ENCODE peak calls at places on chromosomes 13 and 19, in seven cellular contexts. L, V, G, K, E, H and D are unnamed samples.

GRCh38 chr13:112443191-112444000 is 67.2 kb downstream of the SPACA7 start:
- DNase-seq in L (peak), V (no peak), G (no peak), K (no peak), E (peak), H (no peak), D (no peak)

GRCh38 chr13:40344270-40345148 is 321.9 kb downstream of the FOXO1 start:
- DNase-seq in L (no peak), V (no peak), G (no peak), K (peak), E (no peak), H (peak), D (no peak)

GRCh38 chr19:6519289-6519688 is 11.5 kb upstream of the TNFSF9 start:
- DNase-seq in L (no peak), V (no peak), G (no peak), K (no peak), E (no peak), H (no peak), D (no peak)

GRCh38 chr13:39232401-39232980 is 194.2 kb downstream of the NHLRC3 start:
- DNase-seq in L (no peak), V (no peak), G (no peak), K (no peak), E (no peak), H (no peak), D (no peak)

GRCh38 chr13:111342716-111343115 is 22.3 kb downstream of the TEX29 start:
- DNase-seq in L (no peak), V (no peak), G (no peak), K (no peak), E (no peak), H (no peak), D (no peak)

GRCh38 chr13:48493851-48494250 is 39.0 kb downstream of the RCBTB2 start:
- DNase-seq in L (no peak), V (no peak), G (no peak), K (no peak), E (no peak), H (no peak), D (no peak)

GRCh38 chr13:25584975-25585374 is 213.2 kb downstream of the ATP8A2 start:
- DNase-seq in L (no peak), V (no peak), G (no peak), K (no peak), E (no peak), H (no peak), D (no peak)

GRCh38 chr13:53719281-53719680 is 690.7 kb downstream of the OLFM4 start:
- DNase-seq in L (no peak), V (no peak), G (no peak), K (no peak), E (no peak), H (no peak), D (no peak)

GRCh38 chr19:56538761-56539263 is at the start of gene ZFP28:
- DNase-seq in L (peak), V (no peak), G (no peak), K (no peak), E (peak), H (no peak), D (peak)

GRCh38 chr19:55341191-55342043 is 1.7 kb downstream of the KMT5C start:
- DNase-seq in L (peak), V (peak), G (no peak), K (peak), E (peak), H (no peak), D (peak)

GRCh38 chr13:87671031-87671823 is at the start of gene SLITRK5:
- DNase-seq in L (peak), V (no peak), G (no peak), K (peak), E (no peak), H (no peak), D (peak)

GRCh38 chr13:113404366-113404722 is 40.4 kb upstream of the GRTP1 start:
- DNase-seq in L (peak), V (no peak), G (no peak), K (no peak), E (no peak), H (no peak), D (no peak)

DNA sequence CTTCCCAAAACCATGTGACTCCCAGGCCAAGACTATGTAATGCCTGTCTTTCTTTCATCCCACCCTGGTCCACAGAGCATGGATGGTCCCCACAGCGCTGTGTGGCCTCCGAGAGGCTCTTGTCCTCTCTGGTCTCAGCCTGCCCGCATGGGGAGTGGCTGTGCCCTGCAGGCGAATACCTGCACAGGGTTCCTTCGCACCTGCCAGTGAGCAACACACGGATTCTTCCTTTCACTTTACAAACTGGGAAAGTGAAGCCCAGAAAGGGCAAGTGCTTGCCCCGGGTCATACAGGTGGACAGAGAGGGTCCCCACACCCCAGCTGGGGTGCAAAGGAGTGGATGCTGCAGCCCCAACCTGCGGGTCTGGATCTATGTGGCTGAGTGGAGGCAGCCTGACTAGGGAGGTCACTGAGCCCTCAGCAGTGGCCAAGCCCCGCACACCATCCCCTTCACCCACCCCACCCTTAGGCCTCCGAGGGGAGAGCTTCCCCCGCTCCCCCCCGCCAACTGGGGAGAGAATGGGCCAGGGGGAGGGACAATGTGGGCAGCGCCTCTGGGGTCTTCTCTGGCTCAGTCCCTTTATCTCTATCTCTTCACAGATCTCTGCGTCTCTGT is 747 bp upstream of the MARK4 start:
- DNase-seq in L (peak), V (no peak), G (no peak), K (no peak), E (no peak), H (no peak), D (no peak)
- TF ChIP-seq JUND in L (no peak), V (no peak), G (no peak), K (no peak), E (no peak), H (no peak), D (no peak)

GRCh38 chr13:33227927-33228644 is 57.5 kb downstream of the STARD13 start:
- DNase-seq in L (no peak), V (no peak), G (no peak), K (no peak), E (no peak), H (no peak), D (no peak)

GRCh38 chr13:33229446-33230177 is 55.9 kb downstream of the STARD13 start:
- DNase-seq in L (peak), V (no peak), G (no peak), K (peak), E (no peak), H (no peak), D (no peak)

GRCh38 chr13:33230178-33230881 is 55.2 kb downstream of the STARD13 start:
- DNase-seq in L (no peak), V (no peak), G (no peak), K (no peak), E (no peak), H (no peak), D (no peak)

GRCh38 chr13:33231339-33231738 is 54.2 kb downstream of the STARD13 start:
- DNase-seq in L (no peak), V (no peak), G (no peak), K (no peak), E (no peak), H (no peak), D (no peak)

GRCh38 chr13:33228645-33229445 is 56.7 kb downstream of the STARD13 start:
- DNase-seq in L (peak), V (peak), G (no peak), K (peak), E (peak), H (no peak), D (no peak)
- TF ChIP-seq JUND in L (no peak), V (no peak), G (no peak), K (no peak), E (no peak), H (no peak), D (no peak)

DNA sequence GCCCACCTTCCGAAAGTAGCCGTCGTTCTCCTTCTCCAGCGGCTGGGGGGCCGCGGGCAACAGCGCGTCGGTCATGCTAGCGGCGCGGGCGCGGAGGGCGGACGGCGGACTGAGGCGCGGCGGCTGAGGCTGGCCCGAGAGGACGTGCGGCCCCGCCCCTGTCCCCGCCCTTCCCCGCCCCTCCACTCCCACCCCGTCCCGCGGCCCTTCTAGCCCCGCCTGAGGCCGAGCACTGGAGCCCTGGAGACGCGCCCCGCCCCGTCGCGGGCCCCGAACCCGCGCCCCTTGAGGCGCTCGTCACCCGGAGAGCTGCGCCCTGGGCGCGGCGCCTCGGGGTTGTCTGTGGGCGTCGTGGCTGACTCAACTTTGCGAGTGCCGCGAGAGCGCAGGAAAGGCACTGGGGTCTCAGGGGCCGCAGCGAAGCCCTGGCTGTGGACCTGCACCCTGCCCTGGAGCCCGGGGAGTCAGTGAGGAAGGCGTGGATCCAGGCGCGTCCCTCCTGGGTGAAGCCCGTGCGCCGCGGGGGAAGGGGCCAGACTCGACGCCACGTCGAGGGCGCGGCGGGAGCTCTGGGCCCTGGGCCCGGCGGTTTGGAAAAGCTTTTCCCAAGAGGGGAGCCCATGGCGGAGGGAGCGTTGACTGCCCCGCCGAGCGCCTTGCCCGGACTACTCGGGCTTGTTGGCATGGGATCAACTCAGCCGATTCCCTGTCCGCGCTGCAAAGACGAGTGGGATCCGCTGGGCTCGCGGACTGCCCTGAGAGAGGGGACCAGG is at the start of gene RHPN2:
- DNase-seq in L (peak), V (peak), G (no peak), K (peak), E (peak), H (no peak), D (peak)
- TF ChIP-seq JUND in L (no peak), V (no peak), G (no peak), K (no peak), E (no peak), H (no peak), D (no peak)

DNA sequence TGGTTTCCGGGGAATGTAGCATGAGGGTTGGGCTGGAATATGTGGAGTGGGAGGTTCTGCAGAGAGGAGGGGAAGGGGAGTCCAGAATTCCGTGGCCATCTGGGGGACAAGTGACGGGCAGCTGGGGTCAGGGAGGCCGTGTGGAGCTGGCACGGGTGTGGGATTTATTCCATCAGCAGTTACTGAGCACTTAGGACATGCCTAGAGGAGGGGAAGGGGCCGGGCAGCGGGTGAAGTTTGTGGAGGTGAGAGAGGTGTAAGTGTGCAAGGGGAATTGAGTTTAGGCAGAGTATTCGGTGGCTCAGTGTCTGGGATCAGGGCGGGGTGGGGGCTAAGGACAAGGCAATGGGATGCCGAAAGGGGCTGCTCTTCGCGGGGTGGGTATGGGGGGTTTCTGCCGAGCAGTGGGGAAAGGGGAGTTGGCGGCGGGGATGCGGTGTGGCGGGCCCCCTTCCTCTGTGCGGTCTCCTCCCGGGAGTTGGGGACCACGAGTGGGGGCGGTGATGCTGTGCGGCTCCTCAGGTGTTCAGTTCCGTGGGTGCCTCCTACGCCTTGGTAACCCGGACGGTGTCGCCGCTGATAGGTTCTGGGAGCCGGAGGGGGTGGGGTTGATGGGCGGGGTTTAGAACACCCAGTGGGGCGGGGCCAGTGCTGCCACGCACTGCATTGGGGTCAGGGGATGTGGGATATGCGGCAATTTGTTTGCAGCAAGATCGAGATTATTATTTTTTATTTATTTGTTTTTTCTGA is 5.4 kb downstream of the CCDC61 start:
- DNase-seq in L (peak), V (no peak), G (no peak), K (no peak), E (peak), H (no peak), D (peak)
- TF ChIP-seq JUND in L (no peak), V (no peak), G (no peak), K (no peak), E (no peak), H (no peak), D (no peak)

DNA sequence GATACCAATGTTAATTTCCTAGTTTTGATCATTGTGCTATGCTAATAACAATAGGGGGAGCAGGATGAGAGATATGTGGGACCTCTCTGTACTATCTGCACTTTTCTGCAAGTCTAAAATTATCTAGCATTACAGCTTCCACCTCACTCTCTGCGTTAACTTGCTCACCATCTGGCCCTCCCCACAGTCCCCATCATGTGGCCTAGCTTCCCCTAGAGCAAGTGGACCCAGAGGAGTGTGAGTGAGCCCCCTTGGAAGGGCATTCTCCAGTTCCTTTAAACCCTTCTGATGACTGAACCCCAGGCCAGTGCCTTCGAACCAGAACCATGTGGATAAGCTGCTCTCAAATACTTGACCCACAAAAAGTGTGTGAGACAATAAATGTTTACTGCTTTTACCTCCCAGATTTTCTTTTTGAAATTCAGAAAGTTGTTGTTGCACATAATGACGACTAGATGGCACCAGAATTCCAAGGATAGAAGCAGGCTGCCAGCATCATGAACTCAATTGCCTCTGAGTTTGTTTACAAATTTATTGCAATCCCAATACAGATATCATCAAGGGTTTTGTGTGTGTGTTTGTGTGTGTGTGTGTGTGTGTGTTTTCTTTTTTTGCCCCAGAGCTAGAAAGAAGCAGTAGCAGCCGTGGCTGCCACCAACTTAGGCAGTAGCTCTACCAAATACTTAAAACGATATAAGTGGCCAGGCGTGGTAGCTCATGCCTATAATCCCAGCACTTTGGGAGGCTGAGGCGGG is 49.0 kb upstream of the ZNF780A start:
- DNase-seq in L (peak), V (peak), G (no peak), K (peak), E (peak), H (no peak), D (peak)
- TF ChIP-seq JUND in L (no peak), V (no peak), G (no peak), K (no peak), E (no peak), H (no peak), D (no peak)

GRCh38 chr19:45632468-45633196 is 6.6 kb downstream of the EML2 start:
- DNase-seq in L (peak), V (peak), G (no peak), K (no peak), E (peak), H (no peak), D (peak)
- TF ChIP-seq JUND in L (peak), V (no peak), G (peak), K (no peak), E (peak), H (no peak), D (no peak)

GRCh38 chr13:43861863-43862262 is 17.7 kb downstream of the CCDC122 start:
- DNase-seq in L (no peak), V (no peak), G (no peak), K (no peak), E (no peak), H (no peak), D (no peak)

GRCh38 chr13:43864921-43865320 is 14.6 kb downstream of the CCDC122 start:
- DNase-seq in L (no peak), V (no peak), G (no peak), K (no peak), E (no peak), H (no peak), D (no peak)

DNA sequence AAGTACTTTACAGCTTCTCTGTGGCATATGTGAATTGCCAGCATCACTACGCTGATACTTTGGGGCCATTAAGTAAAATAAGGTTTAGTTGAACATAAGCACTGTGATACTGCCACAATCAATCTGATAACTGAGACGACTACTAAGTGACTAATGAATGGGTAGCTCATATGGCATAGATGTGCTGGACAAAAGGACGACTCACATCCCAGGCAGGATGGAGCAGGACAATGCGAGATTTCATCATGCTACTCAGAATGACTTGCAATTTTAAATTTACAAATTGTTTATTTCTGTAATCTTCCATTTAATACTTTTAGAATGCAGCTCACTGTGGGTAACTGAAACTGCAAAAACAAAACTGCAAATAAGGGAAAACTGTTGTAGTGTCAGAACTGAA is 13.6 kb downstream of the CCDC122 start:
- DNase-seq in L (no peak), V (peak), G (no peak), K (no peak), E (no peak), H (no peak), D (no peak)
- TF ChIP-seq JUND in L (no peak), V (no peak), G (no peak), K (no peak), E (no peak), H (no peak), D (no peak)